ENCODE peak calls at places on chromosomes 13 and 19, in five cellular contexts. X, O, F, W and M are unnamed samples.

GRCh38 chr13:112705286-112705685 is 15.4 kb downstream of the ATP11A start:
- DNase-seq in X (no peak), O (no peak), F (no peak), W (peak; percentile 24), M (no peak)

GRCh38 chr13:44068169-44068568 is 188.5 kb downstream of the LACC1 start:
- DNase-seq in X (peak; percentile 39), O (no peak), F (peak; percentile 77), W (no peak), M (peak; percentile 75)

GRCh38 chr13:27274631-27275030 is 4.0 kb downstream of the RASL11A start:
- DNase-seq in X (no peak), O (no peak), F (no peak), W (peak; percentile 7), M (no peak)

GRCh38 chr13:33953781-33954180 is 135.8 kb downstream of the RFC3 start:
- DNase-seq in X (no peak), O (no peak), F (no peak), W (no peak), M (peak; percentile 32)

GRCh38 chr13:46134961-46135522 is 30.2 kb upstream of the CPB2 start:
- DNase-seq in X (peak; percentile 77), O (no peak), F (peak; percentile 2), W (peak; percentile 48), M (peak; percentile 93)

GRCh38 chr19:31348416-31349159 is 648 bp downstream of the TSHZ3 start:
- DNase-seq in X (peak; percentile 37), O (no peak), F (no peak), W (no peak), M (no peak)

GRCh38 chr13:77207943-77208342 is 119.0 kb downstream of the MYCBP2 start:
- DNase-seq in X (no peak), O (no peak), F (peak; percentile 96), W (no peak), M (no peak)

GRCh38 chr19:10852941-10853340 is 4.7 kb downstream of the C19orf38 start:
- DNase-seq in X (no peak), O (no peak), F (no peak), W (no peak), M (no peak)

GRCh38 chr13:30454991-30455390 is 10.7 kb downstream of the HMGB1 start:
- DNase-seq in X (no peak), O (no peak), F (no peak), W (no peak), M (no peak)

GRCh38 chr19:30063184-30064020 is 121.4 kb downstream of the URI1 start:
- DNase-seq in X (no peak), O (no peak), F (no peak), W (no peak), M (no peak)

GRCh38 chr13:74575729-74576125 is 441.5 kb upstream of the KLF12 start:
- DNase-seq in X (peak; percentile 95), O (peak; percentile 54), F (peak; percentile 33), W (peak; percentile 81), M (no peak)

GRCh38 chr19:57355916-57356315 is 4.8 kb downstream of the ZNF304 start:
- DNase-seq in X (no peak), O (no peak), F (no peak), W (no peak), M (no peak)

GRCh38 chr13:26585136-26585535 is 27.7 kb downstream of the WASF3 start:
- DNase-seq in X (no peak), O (no peak), F (peak; percentile 73), W (no peak), M (no peak)

GRCh38 chr13:91722267-91722884 is 324.0 kb downstream of the GPC5 start:
- DNase-seq in X (peak; percentile 14), O (no peak), F (peak; percentile 18), W (no peak), M (peak; percentile 32)

GRCh38 chr13:50125556-50126377 is 110.5 kb downstream of the KCNRG start:
- DNase-seq in X (peak; percentile 60), O (peak; percentile 75), F (peak; percentile 80), W (peak; percentile 75), M (peak; percentile 66)
- H3K18ac ChIP-seq in X (peak overlapping the region; percentile 29), O (peak overlapping the region; percentile 98), F (peak overlapping the region; percentile 74), W (no peak overlapping the region), M (peak overlapping the region; percentile 85)

GRCh38 chr19:37979547-37980082 is 72.6 kb downstream of the SIPA1L3 start:
- DNase-seq in X (no peak), O (no peak), F (no peak), W (no peak), M (peak; percentile 35)

GRCh38 chr19:37980419-37980975 is 73.5 kb downstream of the SIPA1L3 start:
- DNase-seq in X (no peak), O (no peak), F (no peak), W (no peak), M (no peak)

GRCh38 chr19:37975596-37976515 is 68.8 kb downstream of the SIPA1L3 start:
- DNase-seq in X (no peak), O (no peak), F (no peak), W (no peak), M (no peak)

GRCh38 chr19:37977391-37977790 is 70.4 kb downstream of the SIPA1L3 start:
- DNase-seq in X (no peak), O (no peak), F (no peak), W (no peak), M (no peak)

GRCh38 chr19:37977992-37978391 is 71.0 kb downstream of the SIPA1L3 start:
- DNase-seq in X (no peak), O (no peak), F (peak; percentile 99), W (no peak), M (no peak)
- H3K4me1 ChIP-seq in X (no peaks in the 10 kb centered on the region), O (peaks cover 13% of the 10 kb centered on the region), F (peaks cover 28% of the 10 kb centered on the region), W (no peaks in the 10 kb centered on the region), M (peaks cover 16% of the 10 kb centered on the region)

GRCh38 chr19:47681936-47682335 is 31.3 kb upstream of the EHD2 start:
- DNase-seq in X (no peak), O (no peak), F (no peak), W (no peak), M (no peak)
- H3K18ac ChIP-seq in X (peak overlapping the region; percentile 33), O (no peak overlapping the region), F (no peak overlapping the region), W (no peak overlapping the region), M (no peak overlapping the region)

DNA sequence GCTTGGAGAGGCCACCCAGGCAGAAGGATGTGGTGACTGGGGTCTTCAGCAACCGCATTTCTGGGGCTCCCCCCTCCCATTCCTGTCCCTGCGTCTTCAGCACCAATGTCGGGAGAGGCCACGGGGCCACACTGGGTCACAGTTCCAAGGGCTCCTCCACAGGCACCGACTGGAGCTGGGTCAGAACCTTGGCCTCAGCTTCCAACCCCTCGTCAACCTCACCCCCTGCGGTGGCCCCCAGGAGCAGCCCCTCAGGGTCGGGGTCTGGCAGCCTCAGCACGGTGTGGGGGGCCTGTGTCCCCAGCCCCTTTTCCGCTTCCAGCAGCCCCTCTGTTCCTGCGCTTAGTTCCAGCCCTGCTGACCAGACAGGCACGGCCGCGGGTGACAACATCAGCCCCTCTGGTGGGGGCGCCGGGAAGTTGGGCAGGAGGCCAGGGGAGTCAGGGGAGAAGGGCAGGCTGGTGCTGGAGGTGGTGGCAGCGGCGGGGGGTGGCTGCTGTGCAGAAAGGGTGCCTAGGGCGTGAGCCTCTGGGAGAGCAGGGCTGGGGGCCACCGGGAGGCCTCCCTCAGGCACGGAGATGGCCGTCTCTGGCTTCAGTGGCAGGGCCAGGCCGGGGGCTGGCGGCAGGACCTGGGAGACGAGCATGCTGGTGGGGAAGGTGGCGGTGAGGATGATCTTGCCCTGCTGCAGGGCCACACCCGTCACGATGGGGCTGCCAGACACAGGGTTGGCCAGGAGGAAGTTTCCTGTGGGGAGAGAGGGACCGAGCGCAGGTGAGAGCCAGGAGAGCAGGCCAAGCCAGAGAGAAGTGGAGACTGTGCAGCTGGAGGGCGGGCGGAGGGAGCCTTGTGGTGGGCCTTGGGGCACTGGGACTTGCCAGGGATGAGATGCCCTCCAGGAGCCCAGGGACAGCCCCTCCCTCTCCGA is 3.4 kb downstream of the SIX5 start:
- DNase-seq in X (no peak), O (no peak), F (no peak), W (no peak), M (no peak)
- H3K4me1 ChIP-seq in X (peaks cover 10% of the 10 kb centered on the region), O (peaks cover 30% of the 10 kb centered on the region), F (peaks cover 22% of the 10 kb centered on the region), W (peaks cover 3% of the 10 kb centered on the region), M (peaks cover 13% of the 10 kb centered on the region)

DNA sequence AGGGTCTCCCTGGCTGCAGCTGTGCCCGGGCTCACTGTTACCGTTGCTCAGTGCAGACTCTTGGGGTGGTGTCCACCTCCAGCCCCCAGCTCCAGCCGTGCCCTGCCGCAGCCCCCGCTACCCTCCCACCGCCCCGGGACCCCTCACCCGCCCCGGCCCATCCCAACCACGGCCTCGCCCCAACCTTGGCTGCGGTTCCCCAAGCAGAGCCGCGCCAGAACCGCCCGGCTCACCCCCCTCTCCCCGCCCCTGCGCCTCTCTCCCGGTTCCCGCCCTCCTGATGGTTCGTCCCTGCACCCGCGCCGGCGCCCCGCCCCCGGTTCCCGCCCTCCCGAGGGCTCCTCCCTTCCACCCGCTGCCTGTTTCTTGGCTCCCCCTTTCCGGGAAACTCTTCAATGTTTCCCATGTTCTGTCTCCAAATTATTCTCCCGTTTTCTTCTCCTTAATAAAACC is 40.3 kb downstream of the ANKRD10 start:
- DNase-seq in X (peak; percentile 76), O (peak; percentile 43), F (peak; percentile 46), W (peak; percentile 88), M (peak; percentile 17)
- H3K18ac ChIP-seq in X (no peak overlapping the region), O (peak overlapping the region; percentile 69), F (no peak overlapping the region), W (no peak overlapping the region), M (no peak overlapping the region)

DNA sequence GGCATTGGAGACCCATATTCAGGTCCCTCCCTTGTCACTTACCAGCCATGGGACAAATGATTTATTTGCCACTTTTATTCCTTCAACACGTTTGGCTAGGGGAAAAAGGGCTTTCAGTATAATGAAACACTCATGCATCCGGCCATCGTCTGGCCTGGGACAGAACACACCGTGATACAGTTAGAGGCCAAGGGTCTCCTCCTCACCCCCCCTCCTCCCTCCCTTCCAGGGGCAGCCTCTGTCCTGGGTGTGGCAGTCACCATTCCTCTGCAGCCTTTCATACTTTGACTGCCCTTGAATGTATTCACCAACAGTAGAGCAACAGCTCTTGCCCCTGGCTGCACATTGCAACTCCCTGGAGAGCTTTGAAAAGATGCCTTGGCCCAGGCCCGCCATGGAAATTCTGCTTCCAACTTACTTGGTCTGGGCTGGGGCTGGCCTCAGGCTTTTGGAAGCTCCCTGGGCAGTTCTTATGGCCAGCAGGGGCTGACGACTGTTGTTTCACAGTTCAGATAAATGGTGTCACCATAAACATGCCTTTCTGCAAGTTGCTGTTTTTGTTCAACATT is 3.0 kb downstream of the PAK4 start:
- DNase-seq in X (no peak), O (no peak), F (no peak), W (no peak), M (peak; percentile 72)
- H3K4me1 ChIP-seq in X (peaks cover 13% of the 10 kb centered on the region), O (peaks cover 50% of the 10 kb centered on the region), F (peaks cover 10% of the 10 kb centered on the region), W (peaks cover 3% of the 10 kb centered on the region), M (peaks cover 31% of the 10 kb centered on the region)

DNA sequence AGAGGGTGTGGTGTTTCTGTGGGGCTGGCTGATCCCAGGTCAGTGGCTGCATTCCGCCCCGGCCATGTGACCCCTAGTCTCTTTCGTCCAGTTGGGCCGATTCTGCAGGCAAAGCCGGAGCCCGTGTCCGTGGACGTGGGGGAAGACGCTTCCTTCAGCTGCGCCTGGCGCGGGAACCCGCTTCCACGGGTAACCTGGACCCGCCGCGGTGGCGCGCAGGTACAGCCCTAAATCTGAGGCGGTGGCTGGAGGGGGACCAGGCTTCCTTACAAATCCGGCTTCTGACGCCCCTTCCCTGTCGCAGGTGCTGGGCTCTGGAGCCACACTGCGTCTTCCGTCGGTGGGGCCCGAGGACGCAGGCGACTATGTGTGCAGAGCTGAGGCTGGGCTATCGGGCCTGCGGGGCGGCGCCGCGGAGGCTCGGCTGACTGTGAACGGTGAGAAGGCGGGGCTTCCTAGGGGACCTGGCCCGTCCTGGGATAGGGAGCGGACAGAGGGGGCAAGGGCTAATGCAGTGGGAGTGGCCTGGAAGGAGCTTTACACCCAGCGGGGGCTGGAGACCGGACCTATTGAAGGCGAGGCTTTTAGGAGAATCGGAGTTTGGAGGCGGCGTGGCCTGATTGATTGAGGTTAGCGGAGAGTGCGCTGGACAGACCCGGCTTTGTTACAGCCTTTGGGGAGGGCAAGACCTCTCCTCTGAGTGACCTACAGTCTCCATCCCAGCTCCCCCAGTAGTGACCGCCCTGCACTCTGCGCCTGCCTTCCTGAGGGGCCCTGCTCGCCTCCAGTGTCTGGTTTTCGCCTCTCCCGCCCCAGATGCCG is 4.3 kb downstream of the KIRREL2 start:
- DNase-seq in X (peak; percentile 95), O (peak; percentile 95), F (no peak), W (peak; percentile 98), M (peak; percentile 35)
- H3K18ac ChIP-seq in X (no peak overlapping the region), O (peak overlapping the region; percentile 98), F (no peak overlapping the region), W (no peak overlapping the region), M (no peak overlapping the region)

GRCh38 chr19:1441677-1442438 is 3.7 kb downstream of the RPS15 start:
- DNase-seq in X (no peak), O (no peak), F (no peak), W (no peak), M (no peak)
- H3K4me1 ChIP-seq in X (no peaks in the 10 kb centered on the region), O (peaks cover 6% of the 10 kb centered on the region), F (peaks cover 11% of the 10 kb centered on the region), W (no peaks in the 10 kb centered on the region), M (peaks cover 12% of the 10 kb centered on the region)